ENCODE peak calls at places on chromosomes 16 and 17, in five cellular contexts. One of them, this sample, is unnamed. For H3K27me3, the result is how much of the 10 kb centered on the place peaks cover.

GRCh38 chr16:87701505-87701921 is 64.3 kb downstream of the KLHDC4 start:
- DNase-seq in aorta: no peak
- DNase-seq in PC-3: no peak
- DNase-seq in psoas muscle: no peak
- DNase-seq in IMR-90: no peak
- DNase-seq in this sample: no peak

GRCh38 chr17:6528557-6528956 is 27.8 kb downstream of the PITPNM3 start:
- DNase-seq in aorta: no peak
- DNase-seq in psoas muscle: no peak
- DNase-seq in IMR-90: no peak
- DNase-seq in PC-3: no peak
- DNase-seq in this sample: no peak

GRCh38 chr17:18187816-18188761 is 4.5 kb downstream of the ALKBH5 start:
- DNase-seq in aorta: peak
- DNase-seq in IMR-90: peak
- DNase-seq in psoas muscle: no peak
- DNase-seq in PC-3: peak
- DNase-seq in this sample: no peak

GRCh38 chr16:12417830-12418229 is 385.9 kb downstream of the CPPED1 start:
- DNase-seq in aorta: no peak
- DNase-seq in psoas muscle: no peak
- DNase-seq in PC-3: no peak
- DNase-seq in IMR-90: no peak
- DNase-seq in this sample: no peak

GRCh38 chr16:23434380-23434779 is 18.6 kb downstream of the COG7 start:
- DNase-seq in aorta: no peak
- DNase-seq in psoas muscle: no peak
- DNase-seq in PC-3: peak
- DNase-seq in IMR-90: peak
- DNase-seq in this sample: no peak

GRCh38 chr17:58402047-58402446 is 15.3 kb downstream of the RNF43 start:
- DNase-seq in aorta: no peak
- DNase-seq in PC-3: peak
- DNase-seq in IMR-90: no peak
- DNase-seq in psoas muscle: no peak
- DNase-seq in this sample: no peak

GRCh38 chr17:82399601-82400101 is 18.5 kb upstream of the HEXD start:
- DNase-seq in IMR-90: no peak
- DNase-seq in psoas muscle: peak
- DNase-seq in PC-3: no peak
- DNase-seq in aorta: no peak
- DNase-seq in this sample: no peak

GRCh38 chr17:36198831-36199465 is 2.4 kb upstream of the CCL3L1 start:
- DNase-seq in aorta: no peak
- DNase-seq in PC-3: no peak
- DNase-seq in IMR-90: no peak
- DNase-seq in psoas muscle: no peak
- DNase-seq in this sample: no peak

GRCh38 chr17:9206160-9206988 is 185.1 kb downstream of the NTN1 start:
- DNase-seq in IMR-90: no peak
- DNase-seq in PC-3: no peak
- DNase-seq in psoas muscle: no peak
- DNase-seq in aorta: no peak
- DNase-seq in this sample: no peak

GRCh38 chr17:70776446-70776845 is 607.1 kb downstream of the KCNJ2 start:
- DNase-seq in IMR-90: no peak
- DNase-seq in aorta: no peak
- DNase-seq in psoas muscle: no peak
- DNase-seq in PC-3: no peak
- DNase-seq in this sample: no peak

GRCh38 chr16:10172848-10173655 is 9.2 kb downstream of the GRIN2A start:
- DNase-seq in PC-3: peak
- DNase-seq in psoas muscle: no peak
- DNase-seq in aorta: no peak
- DNase-seq in IMR-90: no peak
- DNase-seq in this sample: no peak

GRCh38 chr17:17364338-17364667 is 61.1 kb downstream of the NT5M start:
- DNase-seq in PC-3: no peak
- DNase-seq in aorta: peak
- DNase-seq in psoas muscle: no peak
- DNase-seq in IMR-90: no peak
- DNase-seq in this sample: no peak

GRCh38 chr17:8122391-8122922 is 1.4 kb downstream of the HES7 start:
- DNase-seq in IMR-90: peak
- DNase-seq in psoas muscle: no peak
- DNase-seq in PC-3: peak
- DNase-seq in aorta: no peak
- DNase-seq in this sample: no peak

GRCh38 chr17:850828-851759 is 68.9 kb downstream of the MRM3 start:
- DNase-seq in aorta: no peak
- DNase-seq in IMR-90: peak
- DNase-seq in PC-3: no peak
- DNase-seq in psoas muscle: peak
- DNase-seq in this sample: no peak

GRCh38 chr16:31043352-31043751 is 10.0 kb downstream of the STX4 start:
- DNase-seq in psoas muscle: no peak
- DNase-seq in IMR-90: peak
- DNase-seq in aorta: no peak
- DNase-seq in PC-3: no peak
- DNase-seq in this sample: no peak

GRCh38 chr17:64947146-64947545 is 27.9 kb upstream of the LRRC37A3 start:
- DNase-seq in IMR-90: peak
- DNase-seq in PC-3: no peak
- DNase-seq in psoas muscle: no peak
- DNase-seq in aorta: no peak
- DNase-seq in this sample: no peak

GRCh38 chr17:50675627-50676026 is 32.1 kb downstream of the ANKRD40 start:
- DNase-seq in aorta: no peak
- DNase-seq in psoas muscle: no peak
- DNase-seq in IMR-90: no peak
- DNase-seq in PC-3: no peak
- DNase-seq in this sample: peak

GRCh38 chr17:12134101-12134500 is 113.4 kb downstream of the MAP2K4 start:
- DNase-seq in aorta: no peak
- DNase-seq in psoas muscle: no peak
- DNase-seq in PC-3: no peak
- DNase-seq in IMR-90: no peak
- DNase-seq in this sample: no peak

GRCh38 chr17:48970224-48970623 is 1.8 kb upstream of the GIP start:
- DNase-seq in IMR-90: no peak
- DNase-seq in aorta: no peak
- DNase-seq in psoas muscle: no peak
- DNase-seq in PC-3: no peak
- DNase-seq in this sample: no peak

GRCh38 chr17:69443138-69443537 is 28.6 kb downstream of the MAP2K6 start:
- DNase-seq in IMR-90: no peak
- DNase-seq in aorta: no peak
- DNase-seq in PC-3: no peak
- DNase-seq in psoas muscle: no peak
- DNase-seq in this sample: no peak

GRCh38 chr17:42289863-42290165 is 1.5 kb downstream of the STAT5A start:
- DNase-seq in psoas muscle: no peak
- DNase-seq in IMR-90: no peak
- DNase-seq in PC-3: no peak
- DNase-seq in aorta: no peak
- DNase-seq in this sample: no peak

GRCh38 chr16:10428433-10429168 is 42.7 kb downstream of the ATF7IP2 start:
- DNase-seq in psoas muscle: no peak
- DNase-seq in IMR-90: no peak
- DNase-seq in PC-3: no peak
- DNase-seq in aorta: no peak
- DNase-seq in this sample: no peak

GRCh38 chr16:89599451-89599858 is 14.0 kb upstream of the DPEP1 start:
- DNase-seq in IMR-90: no peak
- DNase-seq in psoas muscle: no peak
- DNase-seq in aorta: no peak
- DNase-seq in PC-3: peak
- DNase-seq in this sample: peak

GRCh38 chr17:31412511-31412910 is 21.0 kb downstream of the RAB11FIP4 start:
- DNase-seq in IMR-90: no peak
- DNase-seq in PC-3: no peak
- DNase-seq in aorta: no peak
- DNase-seq in psoas muscle: no peak
- DNase-seq in this sample: no peak

GRCh38 chr17:32877164-32877764 is 340 bp upstream of the MYO1D start:
- DNase-seq in PC-3: peak
- DNase-seq in IMR-90: peak
- DNase-seq in psoas muscle: peak
- DNase-seq in aorta: peak
- DNase-seq in this sample: peak

GRCh38 chr17:10050597-10051101 is 145.6 kb upstream of the RCVRN start:
- DNase-seq in PC-3: no peak
- DNase-seq in psoas muscle: no peak
- DNase-seq in IMR-90: peak
- DNase-seq in aorta: peak
- DNase-seq in this sample: no peak

GRCh38 chr17:53032861-53033271 is 789.9 kb upstream of the KIF2B start:
- DNase-seq in IMR-90: peak
- DNase-seq in PC-3: peak
- DNase-seq in aorta: no peak
- DNase-seq in psoas muscle: no peak
- DNase-seq in this sample: peak

GRCh38 chr17:80761421-80761871 is 216.8 kb downstream of the RPTOR start:
- DNase-seq in psoas muscle: no peak
- DNase-seq in IMR-90: peak
- DNase-seq in PC-3: peak
- DNase-seq in aorta: no peak
- DNase-seq in this sample: no peak
- H3K27ac ChIP-seq in psoas muscle: no peak
- H3K27ac ChIP-seq in IMR-90: peak
- H3K27ac ChIP-seq in PC-3: peak
- H3K27ac ChIP-seq in aorta: no peak
- H3K27ac ChIP-seq in this sample: no peak

DNA sequence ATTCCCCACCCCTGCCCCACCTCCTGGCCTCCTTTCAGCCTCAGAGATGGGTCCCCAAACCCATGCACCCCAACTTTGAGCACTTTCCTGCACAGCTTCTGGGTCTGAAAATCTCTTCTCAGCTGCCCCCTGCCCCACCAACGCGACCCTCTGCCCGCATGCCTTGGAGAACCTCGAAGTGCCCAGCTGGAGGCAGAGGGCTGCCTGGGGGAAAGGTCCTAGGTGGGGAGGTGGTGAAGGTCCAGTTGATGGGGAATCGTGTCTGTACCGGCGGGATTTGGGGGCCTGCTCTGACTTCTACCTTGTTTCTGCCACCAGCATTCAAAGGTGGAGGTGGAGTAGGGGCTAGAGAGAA is 1.3 kb downstream of the NKD1 start:
- DNase-seq in aorta: no peak
- DNase-seq in psoas muscle: no peak
- DNase-seq in PC-3: no peak
- DNase-seq in IMR-90: no peak
- DNase-seq in this sample: no peak
- H3K27me3 ChIP-seq in aorta: under half
- H3K27me3 ChIP-seq in psoas muscle: under half
- H3K27me3 ChIP-seq in PC-3: under half
- H3K27me3 ChIP-seq in IMR-90: half or more
- H3K27me3 ChIP-seq in this sample: under half

GRCh38 chr17:28537219-28537610 is 15.2 kb downstream of the UNC119 start:
- DNase-seq in aorta: no peak
- DNase-seq in psoas muscle: no peak
- DNase-seq in IMR-90: no peak
- DNase-seq in PC-3: no peak
- DNase-seq in this sample: no peak

GRCh38 chr17:28536532-28537218 is 15.7 kb downstream of the UNC119 start:
- DNase-seq in IMR-90: no peak
- DNase-seq in psoas muscle: no peak
- DNase-seq in aorta: no peak
- DNase-seq in PC-3: no peak
- DNase-seq in this sample: peak

GRCh38 chr17:28540231-28540630 is 12.2 kb downstream of the UNC119 start:
- DNase-seq in IMR-90: no peak
- DNase-seq in PC-3: no peak
- DNase-seq in aorta: no peak
- DNase-seq in psoas muscle: no peak
- DNase-seq in this sample: no peak

GRCh38 chr17:28541439-28541838 is 11.0 kb downstream of the UNC119 start:
- DNase-seq in aorta: no peak
- DNase-seq in IMR-90: no peak
- DNase-seq in psoas muscle: no peak
- DNase-seq in PC-3: peak
- DNase-seq in this sample: no peak

DNA sequence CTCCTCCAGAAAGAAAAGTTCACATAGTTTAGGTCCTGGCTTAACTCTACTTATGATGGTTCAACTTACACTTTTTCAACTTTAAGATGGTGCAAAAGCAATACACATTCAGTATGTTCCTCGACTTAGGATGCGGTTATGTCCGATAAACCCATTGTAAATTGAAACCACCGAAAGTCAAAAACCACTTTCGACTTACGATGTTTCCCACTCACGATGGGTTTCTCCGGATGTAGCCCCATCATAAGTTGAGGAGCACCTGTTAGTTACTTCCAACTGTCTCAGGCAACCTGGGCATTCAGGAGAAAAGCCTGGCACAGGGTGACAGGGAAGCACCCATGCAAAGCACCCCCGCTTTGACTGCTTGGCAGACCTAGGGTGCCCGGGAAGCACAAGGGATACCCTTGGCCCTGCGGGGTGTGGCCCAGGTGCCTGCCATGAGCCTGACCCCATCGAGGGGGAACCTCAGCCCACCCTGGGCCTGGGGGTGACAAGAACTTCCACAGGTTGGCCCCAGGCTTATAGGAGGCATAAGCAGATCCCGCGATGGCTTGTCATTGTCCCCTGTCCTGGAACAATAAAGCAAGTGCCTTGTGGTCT is 14.0 kb downstream of the UNC119 start:
- DNase-seq in psoas muscle: no peak
- DNase-seq in aorta: no peak
- DNase-seq in PC-3: no peak
- DNase-seq in IMR-90: no peak
- DNase-seq in this sample: no peak
- H3K27ac ChIP-seq in psoas muscle: no peak
- H3K27ac ChIP-seq in aorta: no peak
- H3K27ac ChIP-seq in PC-3: no peak
- H3K27ac ChIP-seq in IMR-90: no peak
- H3K27ac ChIP-seq in this sample: no peak

DNA sequence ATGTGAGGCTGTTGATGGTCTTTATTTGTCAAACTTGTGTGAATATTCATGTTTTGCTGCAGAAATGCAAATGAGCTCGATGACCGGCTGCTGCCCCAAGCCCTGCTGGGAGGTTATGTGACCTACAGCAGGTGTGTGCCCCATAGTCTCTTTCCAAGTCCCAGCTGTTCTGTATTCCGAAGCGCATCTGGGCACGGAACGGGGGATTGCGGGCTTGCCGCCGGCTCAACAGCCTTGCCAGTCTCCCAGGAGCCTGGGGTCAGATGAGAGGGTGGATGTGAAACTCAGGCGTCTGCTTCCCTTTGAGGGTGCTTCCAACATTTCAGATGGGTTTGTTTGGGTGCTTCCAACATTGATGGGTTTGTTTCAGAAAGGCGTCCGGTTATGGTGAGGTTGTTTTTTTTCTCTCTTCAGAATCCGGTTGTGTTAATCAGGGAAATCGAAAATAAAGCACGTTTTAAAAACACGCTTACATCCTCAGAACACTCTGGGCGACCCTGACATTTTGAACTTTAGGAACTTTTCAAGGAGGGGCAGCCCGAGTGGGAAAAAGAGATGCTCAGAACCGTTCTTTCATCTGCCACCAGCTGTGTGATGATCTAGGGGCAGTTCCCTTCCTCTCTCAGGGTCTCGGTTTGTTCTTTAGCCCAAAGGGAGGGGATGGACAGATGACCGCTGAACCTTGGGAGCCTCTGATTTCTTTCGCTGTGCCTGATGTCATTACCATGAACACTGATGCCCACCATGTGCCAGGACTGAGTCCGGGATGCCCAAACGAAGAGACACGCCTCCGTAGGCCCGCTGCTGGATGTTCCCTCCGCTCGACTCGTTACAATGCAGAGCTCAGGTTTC is 47.8 kb upstream of the AMZ2 start:
- DNase-seq in PC-3: no peak
- DNase-seq in aorta: no peak
- DNase-seq in psoas muscle: no peak
- DNase-seq in IMR-90: no peak
- DNase-seq in this sample: no peak
- H3K27me3 ChIP-seq in PC-3: half or more
- H3K27me3 ChIP-seq in aorta: under half
- H3K27me3 ChIP-seq in psoas muscle: under half
- H3K27me3 ChIP-seq in IMR-90: half or more
- H3K27me3 ChIP-seq in this sample: half or more